ENCODE peak calls at places on chromosomes 5 and 9, in four cellular contexts. One of them, this sample, is unnamed. For H3K36me3, the result is how much of the 10 kb centered on the place peaks cover.

GRCh38 chr5:113202904-113203716 is 226.5 kb downstream of the DCP2 start:
- DNase-seq in IMR-90: peak
- DNase-seq in heart right ventricle: peak
- DNase-seq in psoas muscle: peak
- DNase-seq in this sample: peak

GRCh38 chr9:136228107-136228875 is 17.3 kb downstream of the QSOX2 start:
- DNase-seq in IMR-90: peak
- DNase-seq in heart right ventricle: no peak
- DNase-seq in psoas muscle: no peak
- DNase-seq in this sample: no peak

GRCh38 chr5:68189171-68189570 is 26.4 kb upstream of the PIK3R1 start:
- DNase-seq in IMR-90: no peak
- DNase-seq in heart right ventricle: no peak
- DNase-seq in psoas muscle: no peak
- DNase-seq in this sample: no peak

GRCh38 chr5:64315778-64316177 is 150.1 kb downstream of the RNF180 start:
- DNase-seq in IMR-90: no peak
- DNase-seq in heart right ventricle: no peak
- DNase-seq in psoas muscle: no peak
- DNase-seq in this sample: no peak

GRCh38 chr5:124745367-124746251 is 830 bp downstream of the ZNF608 start:
- DNase-seq in IMR-90: peak
- DNase-seq in heart right ventricle: peak
- DNase-seq in psoas muscle: no peak
- DNase-seq in this sample: peak

GRCh38 chr9:131654857-131655577 is 84.9 kb downstream of the RAPGEF1 start:
- DNase-seq in IMR-90: no peak
- DNase-seq in heart right ventricle: no peak
- DNase-seq in psoas muscle: no peak
- DNase-seq in this sample: peak

GRCh38 chr9:106588601-106589000 is 274.4 kb upstream of the ZNF462 start:
- DNase-seq in IMR-90: no peak
- DNase-seq in heart right ventricle: no peak
- DNase-seq in psoas muscle: no peak
- DNase-seq in this sample: no peak

GRCh38 chr5:72280655-72281069 is 39.4 kb downstream of the MRPS27 start:
- DNase-seq in IMR-90: peak
- DNase-seq in heart right ventricle: no peak
- DNase-seq in psoas muscle: no peak
- DNase-seq in this sample: no peak

GRCh38 chr5:108303086-108303485 is 78.8 kb downstream of the FBXL17 start:
- DNase-seq in IMR-90: no peak
- DNase-seq in heart right ventricle: no peak
- DNase-seq in psoas muscle: no peak
- DNase-seq in this sample: no peak

GRCh38 chr5:76351577-76351976 is 51.5 kb upstream of the IQGAP2 start:
- DNase-seq in IMR-90: no peak
- DNase-seq in heart right ventricle: no peak
- DNase-seq in psoas muscle: no peak
- DNase-seq in this sample: no peak

GRCh38 chr9:111067472-111067871 is 29.2 kb upstream of the LPAR1 start:
- DNase-seq in IMR-90: no peak
- DNase-seq in heart right ventricle: no peak
- DNase-seq in psoas muscle: no peak
- DNase-seq in this sample: no peak

GRCh38 chr5:91362935-91363334 is 20.2 kb downstream of the ARRDC3 start:
- DNase-seq in IMR-90: no peak
- DNase-seq in heart right ventricle: no peak
- DNase-seq in psoas muscle: no peak
- DNase-seq in this sample: no peak

GRCh38 chr9:81391457-81391825 is 297.9 kb downstream of the TLE1 start:
- DNase-seq in IMR-90: no peak
- DNase-seq in heart right ventricle: no peak
- DNase-seq in psoas muscle: no peak
- DNase-seq in this sample: no peak

GRCh38 chr5:957730-958485 is 50.7 kb upstream of the NKD2 start:
- DNase-seq in IMR-90: peak
- DNase-seq in heart right ventricle: peak
- DNase-seq in psoas muscle: peak
- DNase-seq in this sample: no peak

GRCh38 chr9:70635790-70636189 is 221.3 kb upstream of the KLF9 start:
- DNase-seq in IMR-90: no peak
- DNase-seq in heart right ventricle: no peak
- DNase-seq in psoas muscle: no peak
- DNase-seq in this sample: no peak

GRCh38 chr5:6083311-6083941 is 294.9 kb downstream of the MED10 start:
- DNase-seq in IMR-90: no peak
- DNase-seq in heart right ventricle: no peak
- DNase-seq in psoas muscle: no peak
- DNase-seq in this sample: no peak

GRCh38 chr9:33809506-33809905 is 7.5 kb upstream of the UBE2R2 start:
- DNase-seq in IMR-90: peak
- DNase-seq in heart right ventricle: no peak
- DNase-seq in psoas muscle: no peak
- DNase-seq in this sample: no peak

GRCh38 chr5:111454198-111454606 is 58.1 kb downstream of the STARD4 start:
- DNase-seq in IMR-90: peak
- DNase-seq in heart right ventricle: no peak
- DNase-seq in psoas muscle: no peak
- DNase-seq in this sample: no peak

GRCh38 chr5:14917719-14918118 is 46.1 kb upstream of the ANKH start:
- DNase-seq in IMR-90: peak
- DNase-seq in heart right ventricle: no peak
- DNase-seq in psoas muscle: no peak
- DNase-seq in this sample: no peak

GRCh38 chr5:129118826-129119225 is 24.3 kb downstream of the ISOC1 start:
- DNase-seq in IMR-90: no peak
- DNase-seq in heart right ventricle: no peak
- DNase-seq in psoas muscle: no peak
- DNase-seq in this sample: no peak

GRCh38 chr5:141523991-141524390 is 35.1 kb downstream of the PCDHGC5 start:
- DNase-seq in IMR-90: no peak
- DNase-seq in heart right ventricle: no peak
- DNase-seq in psoas muscle: no peak
- DNase-seq in this sample: no peak

GRCh38 chr5:141524604-141525597 is 36.0 kb downstream of the PCDHGC5 start:
- DNase-seq in IMR-90: peak
- DNase-seq in heart right ventricle: peak
- DNase-seq in psoas muscle: peak
- DNase-seq in this sample: peak

GRCh38 chr5:141519605-141520288 is 30.9 kb downstream of the PCDHGC5 start:
- DNase-seq in IMR-90: peak
- DNase-seq in heart right ventricle: no peak
- DNase-seq in psoas muscle: no peak
- DNase-seq in this sample: no peak

GRCh38 chr5:141521244-141521781 is 32.4 kb downstream of the PCDHGC5 start:
- DNase-seq in IMR-90: peak
- DNase-seq in heart right ventricle: peak
- DNase-seq in psoas muscle: no peak
- DNase-seq in this sample: peak

DNA sequence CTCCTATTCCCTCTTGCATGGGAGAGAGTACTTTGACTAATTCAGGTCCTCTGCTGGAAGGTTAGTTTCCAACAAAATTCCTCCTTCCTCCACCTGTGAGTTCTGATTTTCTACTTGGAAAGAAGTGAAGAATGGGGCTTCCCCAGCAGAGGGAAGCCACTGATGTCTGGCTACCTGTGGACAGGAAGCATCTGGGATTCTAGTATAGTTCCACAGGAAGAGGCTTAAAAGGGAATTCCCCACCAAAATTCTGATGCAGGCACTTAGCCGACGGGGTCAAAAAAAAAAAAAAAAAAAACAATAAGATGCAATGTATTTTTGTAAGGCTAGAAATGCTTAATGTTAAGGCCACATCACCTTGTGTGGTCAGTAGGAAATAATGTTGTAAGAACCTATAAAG is 33.4 kb downstream of the PCDHGC5 start:
- DNase-seq in IMR-90: no peak
- DNase-seq in heart right ventricle: no peak
- DNase-seq in psoas muscle: no peak
- DNase-seq in this sample: no peak
- H3K36me3 ChIP-seq in IMR-90: under half
- H3K36me3 ChIP-seq in heart right ventricle: under half
- H3K36me3 ChIP-seq in psoas muscle: half or more
- H3K36me3 ChIP-seq in this sample: under half

GRCh38 chr5:177470759-177471536 is 2.5 kb downstream of the DBN1 start:
- DNase-seq in IMR-90: no peak
- DNase-seq in heart right ventricle: no peak
- DNase-seq in psoas muscle: no peak
- DNase-seq in this sample: no peak

GRCh38 chr5:177469061-177469628 is 4.3 kb downstream of the DBN1 start:
- DNase-seq in IMR-90: no peak
- DNase-seq in heart right ventricle: no peak
- DNase-seq in psoas muscle: peak
- DNase-seq in this sample: no peak

GRCh38 chr5:177471610-177472356 is 1.7 kb downstream of the DBN1 start:
- DNase-seq in IMR-90: peak
- DNase-seq in heart right ventricle: peak
- DNase-seq in psoas muscle: peak
- DNase-seq in this sample: no peak

GRCh38 chr5:177468329-177469058 is 4.9 kb downstream of the DBN1 start:
- DNase-seq in IMR-90: peak
- DNase-seq in heart right ventricle: no peak
- DNase-seq in psoas muscle: peak
- DNase-seq in this sample: no peak

GRCh38 chr5:177469750-177470525 is 3.5 kb downstream of the DBN1 start:
- DNase-seq in IMR-90: no peak
- DNase-seq in heart right ventricle: no peak
- DNase-seq in psoas muscle: no peak
- DNase-seq in this sample: no peak
- H3K36me3 ChIP-seq in IMR-90: under half
- H3K36me3 ChIP-seq in heart right ventricle: under half
- H3K36me3 ChIP-seq in psoas muscle: under half
- H3K36me3 ChIP-seq in this sample: under half

GRCh38 chr9:71685988-71686387 is 82.3 kb downstream of the CEMIP2 start:
- DNase-seq in IMR-90: no peak
- DNase-seq in heart right ventricle: no peak
- DNase-seq in psoas muscle: no peak
- DNase-seq in this sample: no peak
- H3K36me3 ChIP-seq in IMR-90: under half
- H3K36me3 ChIP-seq in heart right ventricle: under half
- H3K36me3 ChIP-seq in psoas muscle: under half
- H3K36me3 ChIP-seq in this sample: under half

GRCh38 chr9:357560-357959 is 142.9 kb downstream of the DOCK8 start:
- DNase-seq in IMR-90: no peak
- DNase-seq in heart right ventricle: no peak
- DNase-seq in psoas muscle: no peak
- DNase-seq in this sample: no peak
- H3K36me3 ChIP-seq in IMR-90: under half
- H3K36me3 ChIP-seq in heart right ventricle: under half
- H3K36me3 ChIP-seq in psoas muscle: under half
- H3K36me3 ChIP-seq in this sample: under half

GRCh38 chr5:43290726-43291125 is 22.5 kb downstream of the HMGCS1 start:
- DNase-seq in IMR-90: no peak
- DNase-seq in heart right ventricle: no peak
- DNase-seq in psoas muscle: no peak
- DNase-seq in this sample: no peak
- H3K36me3 ChIP-seq in IMR-90: under half
- H3K36me3 ChIP-seq in heart right ventricle: under half
- H3K36me3 ChIP-seq in psoas muscle: half or more
- H3K36me3 ChIP-seq in this sample: under half

GRCh38 chr9:120392245-120392644 is 187.7 kb downstream of the CDK5RAP2 start:
- DNase-seq in IMR-90: no peak
- DNase-seq in heart right ventricle: no peak
- DNase-seq in psoas muscle: no peak
- DNase-seq in this sample: no peak
- H3K36me3 ChIP-seq in IMR-90: under half
- H3K36me3 ChIP-seq in heart right ventricle: under half
- H3K36me3 ChIP-seq in psoas muscle: half or more
- H3K36me3 ChIP-seq in this sample: under half